ENCODE peak calls at places on chromosomes 12 and 14, in seven cellular contexts. N is hepatocyte, X is mammary epithelial cell, I is kidney epithelial cell, D is astrocyte of the cerebellum, B is epithelial cell of proximal tubule, U is neural progenitor cell. T is an unnamed sample.

GRCh38 chr14:67050892-67051291 is 138.3 kb upstream of the GARIN2 start:
- DNase-seq in D (no peak), B (no peak), U (no peak), X (no peak), N (no peak), I (no peak), T (no peak)

GRCh38 chr14:100666403-100666802 is 60.3 kb upstream of the DLK1 start:
- DNase-seq in D (no peak), X (no peak), N (peak), U (no peak), I (no peak), B (no peak), T (no peak)

GRCh38 chr12:39427360-39427808 is 15.5 kb downstream of the KIF21A start:
- DNase-seq in B (no peak), D (no peak), N (no peak), X (no peak), U (no peak), I (no peak), T (peak)

GRCh38 chr14:99961826-99962518 is 103.2 kb upstream of the EVL start:
- DNase-seq in D (no peak), N (no peak), U (peak), B (no peak), X (no peak), I (no peak), T (no peak)

GRCh38 chr12:107329569-107330324 is 236.4 kb upstream of the CRY1 start:
- DNase-seq in U (no peak), D (no peak), N (no peak), I (no peak), B (no peak), X (peak), T (no peak)

GRCh38 chr12:93593833-93594232 is 21.4 kb downstream of the SOCS2 start:
- DNase-seq in X (no peak), I (no peak), B (no peak), N (no peak), D (no peak), U (no peak), T (no peak)

GRCh38 chr14:101478796-101479410 is 82.4 kb upstream of the DIO3 start:
- DNase-seq in I (no peak), N (no peak), D (no peak), U (no peak), B (no peak), X (no peak), T (no peak)

GRCh38 chr12:50505945-50506344 is 1.2 kb downstream of the DIP2B start:
- DNase-seq in I (no peak), N (peak), B (no peak), U (peak), D (no peak), X (peak), T (peak)

GRCh38 chr14:77313374-77313773 is 7.3 kb downstream of the POMT2 start:
- DNase-seq in X (no peak), B (no peak), U (no peak), I (no peak), N (no peak), D (no peak), T (peak)

GRCh38 chr12:102061096-102061555 is 665 bp downstream of the WASHC3 start:
- DNase-seq in X (peak), B (no peak), N (peak), I (no peak), U (no peak), D (no peak), T (peak)

GRCh38 chr14:53149656-53150319 is 3.3 kb downstream of the DDHD1 start:
- DNase-seq in N (no peak), U (no peak), X (no peak), D (no peak), I (no peak), B (no peak), T (no peak)

GRCh38 chr12:94725375-94726168 is 75.2 kb upstream of the TMCC3 start:
- DNase-seq in B (no peak), N (peak), I (no peak), U (peak), X (peak), D (peak), T (peak)

GRCh38 chr12:39618701-39619100 is 902 bp downstream of the ABCD2 start:
- DNase-seq in B (no peak), D (no peak), U (no peak), I (no peak), X (no peak), N (no peak), T (no peak)

GRCh38 chr14:101665478-101666078 is 95.9 kb upstream of the PPP2R5C start:
- DNase-seq in X (peak), N (peak), B (no peak), I (peak), U (peak), D (peak), T (peak)

GRCh38 chr12:14710632-14711324 is 14.4 kb upstream of the GUCY2C start:
- DNase-seq in X (no peak), N (no peak), I (no peak), U (peak), D (no peak), B (no peak), T (peak)

GRCh38 chr12:58443981-58444371 is 476.3 kb downstream of the LRIG3 start:
- DNase-seq in I (no peak), N (peak), B (no peak), D (peak), U (no peak), X (no peak), T (peak)

GRCh38 chr12:96219700-96220206 is 25.6 kb downstream of the ELK3 start:
- DNase-seq in I (peak), X (peak), N (peak), D (peak), B (peak), U (peak), T (peak)

GRCh38 chr12:7017870-7018349 is 366 bp downstream of the LPCAT3 start:
- DNase-seq in D (no peak), I (no peak), N (no peak), X (no peak), B (no peak), U (no peak), T (no peak)

GRCh38 chr12:52351196-52352059 is 15.9 kb downstream of the KRT85 start:
- DNase-seq in D (no peak), X (no peak), B (no peak), I (no peak), U (no peak), N (no peak), T (no peak)

GRCh38 chr14:59055439-59056045 is 132.9 kb upstream of the DAAM1 start:
- DNase-seq in D (peak), I (no peak), N (peak), X (peak), U (peak), B (no peak), T (peak)

GRCh38 chr14:75022655-75023054 is 19.9 kb downstream of the EIF2B2 start:
- DNase-seq in X (no peak), B (no peak), N (peak), D (no peak), U (peak), I (no peak), T (no peak)

GRCh38 chr14:104680806-104681688 is 8.4 kb upstream of the INF2 start:
- DNase-seq in I (peak), B (no peak), X (peak), D (no peak), N (peak), U (peak), T (peak)

GRCh38 chr12:50222275-50222783 is 55.2 kb upstream of the CERS5 start:
- DNase-seq in D (peak), B (no peak), X (peak), N (peak), I (no peak), U (peak), T (peak)

GRCh38 chr14:97251423-97252155 is 454.4 kb downstream of the VRK1 start:
- DNase-seq in U (peak), X (no peak), N (no peak), B (no peak), I (no peak), D (no peak), T (no peak)

GRCh38 chr14:51430079-51430478 is 190.0 kb downstream of the TMX1 start:
- DNase-seq in U (no peak), B (no peak), D (no peak), I (no peak), X (peak), N (no peak), T (peak)

DNA sequence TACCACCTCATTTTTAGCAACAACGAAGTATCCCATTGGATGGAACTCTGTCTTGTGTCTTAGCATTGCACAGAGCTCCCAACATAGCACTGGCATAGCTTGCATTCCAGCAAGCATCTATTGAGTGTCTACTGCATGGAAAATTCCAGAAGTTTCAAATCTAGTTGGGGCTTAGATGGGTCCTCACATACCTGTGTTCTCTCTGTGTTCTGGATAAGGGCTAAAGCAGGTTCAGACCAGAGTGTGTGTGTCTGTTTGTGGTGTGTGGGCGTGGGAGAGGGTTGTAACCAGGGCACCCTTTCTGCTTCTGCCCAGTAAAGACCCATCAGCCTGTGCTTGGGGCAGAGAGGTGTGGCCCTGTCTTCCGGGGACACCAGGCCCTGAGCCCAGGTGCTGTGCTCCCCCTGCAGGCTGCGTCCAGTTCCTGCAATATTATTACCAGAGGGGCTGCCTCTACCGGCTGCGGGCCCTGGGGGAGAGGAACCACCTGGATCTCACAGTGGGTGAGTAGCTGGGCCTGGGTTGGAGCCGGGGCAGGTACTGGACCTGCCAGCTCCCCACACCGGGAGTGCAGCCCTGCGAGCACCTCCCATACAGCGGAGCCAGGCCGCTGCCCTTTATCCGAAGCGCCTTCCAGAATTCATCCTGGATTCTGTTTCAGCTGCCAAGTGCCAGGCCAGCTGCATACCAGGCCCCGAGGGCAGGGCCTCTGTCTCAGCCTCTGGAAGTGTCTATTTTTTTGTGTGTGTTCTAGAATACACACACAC is 20.3 kb downstream of the RHOF start:
- DNase-seq in B (no peak), X (peak), I (no peak), N (peak), U (peak), D (no peak), T (peak)
- TF ChIP-seq CTCF in B (peak), X (peak), I (peak), N (peak), U (peak), D (peak), T (peak)

GRCh38 chr12:65940744-65941143 is 116.5 kb downstream of the HMGA2 start:
- DNase-seq in B (no peak), D (no peak), U (no peak), N (no peak), X (no peak), I (no peak), T (no peak)
- H3K4me3 ChIP-seq in B (no peak), D (no peak), U (no peak), N (no peak), X (no peak), I (no peak), T (no peak)

DNA sequence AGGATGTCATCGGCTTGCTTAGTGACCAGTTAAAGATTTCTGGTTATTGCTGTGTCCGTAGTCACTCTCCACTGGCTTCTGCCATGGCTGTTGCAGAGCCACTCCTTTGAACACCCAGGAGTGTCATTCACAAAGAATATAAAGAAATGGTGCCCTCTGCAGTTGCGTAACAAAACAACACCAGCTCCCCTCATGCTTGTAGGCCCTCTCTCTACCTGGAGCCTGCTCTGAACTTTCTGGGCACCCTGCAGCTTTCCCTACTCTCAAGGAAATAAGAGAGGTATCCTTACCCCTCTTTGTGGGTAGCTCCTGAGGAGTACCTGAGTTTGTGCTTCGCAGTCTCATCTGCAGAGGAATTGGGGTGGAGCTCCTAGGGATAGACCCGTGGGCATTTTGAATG is 97.3 kb upstream of the TMEM260 start:
- DNase-seq in U (peak), I (no peak), X (no peak), B (no peak), N (peak), D (no peak), T (no peak)
- TF ChIP-seq CTCF in U (peak), I (peak), X (no peak), B (peak), N (peak), D (no peak), T (peak)

DNA sequence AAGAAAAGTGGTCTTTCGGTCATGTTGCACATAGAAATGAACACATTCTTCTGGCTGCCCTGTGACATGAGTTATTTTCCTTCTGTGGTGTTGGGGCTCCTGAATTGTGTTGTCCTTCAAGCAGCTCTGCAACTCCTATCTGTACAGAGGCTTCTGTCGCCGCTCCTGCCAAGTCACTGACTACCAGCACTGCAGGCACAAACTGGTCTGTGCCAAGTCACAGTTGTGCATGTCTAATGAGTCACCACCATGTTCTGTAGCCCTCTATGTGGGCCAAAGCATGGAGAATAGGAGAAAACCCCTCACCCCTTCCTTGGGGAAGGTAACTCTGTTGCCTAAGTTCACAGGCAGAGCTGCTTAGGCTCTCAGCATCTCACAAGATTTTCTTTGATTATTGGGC is 283.3 kb downstream of the RPL10L start:
- DNase-seq in X (no peak), U (no peak), I (no peak), N (no peak), B (no peak), D (no peak), T (no peak)
- H3K4me3 ChIP-seq in X (no peak), U (no peak), I (no peak), N (no peak), B (no peak), D (no peak), T (no peak)

DNA sequence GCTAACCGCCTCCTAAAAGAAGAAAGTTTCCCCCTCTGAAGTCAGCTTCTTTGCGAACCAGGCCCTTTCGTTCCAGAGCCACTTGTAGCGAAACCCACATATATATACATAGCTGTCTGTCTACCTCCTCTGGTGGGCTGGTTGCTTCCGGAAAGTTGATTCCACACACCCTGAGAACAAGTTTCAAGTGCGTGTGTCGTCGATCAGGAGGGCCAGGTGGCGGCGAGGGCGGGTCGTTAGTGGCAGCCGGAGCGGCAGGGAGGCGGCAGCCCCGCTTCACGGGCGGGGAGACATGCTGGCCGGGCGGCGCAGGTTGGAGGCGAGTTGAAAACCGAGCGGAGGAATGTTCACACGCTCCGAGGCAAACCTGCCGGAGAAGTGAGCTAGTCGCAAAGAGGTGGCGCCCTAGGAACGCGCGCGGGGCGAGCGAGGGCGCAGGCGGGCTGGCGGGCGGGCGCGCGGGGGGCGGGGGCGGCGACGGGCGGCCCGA is 2.6 kb downstream of the PTHLH start:
- DNase-seq in B (no peak), I (no peak), U (peak), X (peak), D (no peak), N (peak), T (peak)
- TF ChIP-seq CTCF in B (peak), I (no peak), U (no peak), X (peak), D (no peak), N (peak), T (no peak)

T was measured in fibroblast of villous mesenchyme.